ENCODE peak calls at places on chromosomes 16 and 17, in nine cellular contexts. Y is lower lobe of right lung, T is OCI-LY7, F is dorsolateral prefrontal cortex, Z is Peyer's patch, C is transverse colon, R is K562, N is ovary, X is uterus. U is an unnamed sample.

GRCh38 chr17:57644311-57644710 is 100.8 kb downstream of the CCDC182 start:
- DNase-seq in Y (no peak), T (no peak), F (no peak), Z (no peak), C (no peak), R (no peak), N (no peak), X (no peak), U (no peak)

GRCh38 chr16:54466233-54466632 is 179.6 kb upstream of the IRX3 start:
- DNase-seq in Y (no peak), T (no peak), F (no peak), Z (no peak), C (no peak), R (no peak), N (no peak), X (no peak), U (no peak)

GRCh38 chr17:33802349-33803272 is 452.5 kb upstream of the CCL2 start:
- DNase-seq in Y (peak), T (no peak), F (no peak), Z (no peak), C (no peak), R (no peak), N (no peak), X (no peak), U (no peak)

GRCh38 chr17:57985675-57985974 is 2.4 kb downstream of the VEZF1 start:
- DNase-seq in Y (no peak), T (no peak), F (no peak), Z (no peak), C (no peak), R (no peak), N (no peak), X (no peak), U (no peak)

GRCh38 chr16:87284183-87284582 is 33.0 kb downstream of the C16orf95 start:
- DNase-seq in Y (no peak), T (no peak), F (no peak), Z (no peak), C (no peak), R (no peak), N (no peak), X (no peak), U (peak)

GRCh38 chr16:13994239-13995106 is 74.5 kb downstream of the ERCC4 start:
- DNase-seq in Y (no peak), T (no peak), F (no peak), Z (no peak), C (no peak), R (no peak), N (no peak), X (no peak), U (no peak)

GRCh38 chr16:56888806-56889205 is 23.8 kb downstream of the SLC12A3 start:
- DNase-seq in Y (no peak), T (peak), F (no peak), Z (peak), C (peak), R (no peak), N (no peak), X (no peak), U (no peak)

GRCh38 chr16:11140466-11140865 is 115.5 kb downstream of the SOCS1 start:
- DNase-seq in Y (no peak), T (no peak), F (no peak), Z (no peak), C (no peak), R (no peak), N (no peak), X (no peak), U (no peak)

GRCh38 chr17:73586153-73586906 is 57.9 kb downstream of the SDK2 start:
- DNase-seq in Y (no peak), T (no peak), F (no peak), Z (no peak), C (no peak), R (no peak), N (no peak), X (no peak), U (no peak)

GRCh38 chr17:9054611-9055010 is 33.3 kb downstream of the NTN1 start:
- DNase-seq in Y (no peak), T (no peak), F (no peak), Z (no peak), C (no peak), R (no peak), N (no peak), X (no peak), U (no peak)
- H3K27ac ChIP-seq in Y (no peak), T (no peak), F (no peak), Z (no peak), C (no peak), R (no peak), N (no peak), X (no peak), U (no peak)

GRCh38 chr17:67602439-67602838 is 115.3 kb upstream of the NOL11 start:
- DNase-seq in Y (no peak), T (no peak), F (no peak), Z (no peak), C (no peak), R (no peak), N (no peak), X (no peak), U (no peak)

GRCh38 chr17:67601897-67602296 is 115.8 kb upstream of the NOL11 start:
- DNase-seq in Y (no peak), T (no peak), F (no peak), Z (no peak), C (no peak), R (no peak), N (no peak), X (no peak), U (no peak)

GRCh38 chr17:67602974-67603373 is 114.8 kb upstream of the NOL11 start:
- DNase-seq in Y (no peak), T (peak), F (no peak), Z (peak), C (peak), R (no peak), N (no peak), X (no peak), U (no peak)

GRCh38 chr17:67605259-67605912 is 112.3 kb upstream of the NOL11 start:
- DNase-seq in Y (no peak), T (no peak), F (no peak), Z (peak), C (no peak), R (no peak), N (peak), X (peak), U (peak)

GRCh38 chr17:67600408-67600807 is 117.3 kb upstream of the NOL11 start:
- DNase-seq in Y (no peak), T (no peak), F (no peak), Z (no peak), C (no peak), R (no peak), N (no peak), X (no peak), U (no peak)
- TF ChIP-seq CTCF in Y (no peak), T (no peak), F (no peak), Z (no peak), C (no peak), R (no peak), N (no peak), X (no peak), U (no peak)

GRCh38 chr17:3894188-3894587 is 1.3 kb upstream of the CAMKK1 start:
- DNase-seq in Y (no peak), T (no peak), F (no peak), Z (no peak), C (no peak), R (no peak), N (no peak), X (no peak), U (no peak)

GRCh38 chr17:3893720-3894116 is 865 bp upstream of the CAMKK1 start:
- DNase-seq in Y (no peak), T (no peak), F (no peak), Z (no peak), C (no peak), R (no peak), N (no peak), X (no peak), U (no peak)

GRCh38 chr17:3896108-3897099 is 3.6 kb upstream of the CAMKK1 start:
- DNase-seq in Y (peak), T (peak), F (no peak), Z (no peak), C (no peak), R (no peak), N (no peak), X (no peak), U (peak)

GRCh38 chr17:3895354-3895753 is 2.5 kb upstream of the CAMKK1 start:
- DNase-seq in Y (no peak), T (peak), F (no peak), Z (no peak), C (no peak), R (no peak), N (no peak), X (no peak), U (no peak)

GRCh38 chr17:3894927-3895343 is 2.1 kb upstream of the CAMKK1 start:
- DNase-seq in Y (peak), T (no peak), F (no peak), Z (no peak), C (peak), R (no peak), N (no peak), X (peak), U (peak)
- H3K27ac ChIP-seq in Y (peak), T (no peak), F (peak), Z (peak), C (peak), R (no peak), N (no peak), X (no peak), U (peak)

GRCh38 chr16:70253291-70254094 is 1.8 kb upstream of the EXOSC6 start:
- DNase-seq in Y (no peak), T (peak), F (no peak), Z (peak), C (peak), R (peak), N (no peak), X (no peak), U (no peak)
- TF ChIP-seq CTCF in Y (peak), T (peak), F (no peak), Z (peak), C (peak), R (peak), N (no peak), X (peak), U (peak)

GRCh38 chr17:40547785-40548478 is 17.3 kb downstream of the CCR7 start:
- DNase-seq in Y (no peak), T (no peak), F (no peak), Z (no peak), C (peak), R (no peak), N (no peak), X (no peak), U (no peak)

GRCh38 chr17:40542562-40543411 is 22.5 kb downstream of the CCR7 start:
- DNase-seq in Y (no peak), T (peak), F (no peak), Z (peak), C (peak), R (no peak), N (peak), X (peak), U (peak)

GRCh38 chr17:40548491-40548981 is 16.7 kb downstream of the CCR7 start:
- DNase-seq in Y (no peak), T (no peak), F (no peak), Z (no peak), C (no peak), R (no peak), N (peak), X (peak), U (no peak)

GRCh38 chr17:40547079-40547784 is 18.0 kb downstream of the CCR7 start:
- DNase-seq in Y (no peak), T (peak), F (no peak), Z (peak), C (peak), R (no peak), N (no peak), X (peak), U (no peak)

DNA sequence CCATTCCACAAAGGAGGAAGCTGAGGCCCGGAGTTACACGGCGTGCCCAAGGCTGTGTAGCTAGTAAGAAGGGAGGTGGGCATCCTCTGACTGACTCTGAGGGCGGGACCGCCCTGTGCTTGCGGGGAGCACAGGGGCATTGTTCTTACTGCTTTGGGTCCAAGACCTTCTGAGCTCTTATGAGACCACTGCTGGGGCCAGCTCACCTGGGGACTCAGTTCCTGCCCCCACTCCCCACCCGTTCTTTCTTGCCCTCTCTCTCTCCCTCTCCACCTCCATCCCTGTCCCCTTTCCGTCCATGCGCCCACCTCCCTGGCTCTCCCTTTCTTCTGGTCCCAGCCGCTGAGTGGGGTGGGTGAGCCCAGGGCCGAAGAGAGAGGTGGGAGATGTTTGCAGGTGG is 19.6 kb downstream of the CCR7 start:
- DNase-seq in Y (no peak), T (no peak), F (no peak), Z (peak), C (peak), R (no peak), N (no peak), X (peak), U (no peak)
- H3K27ac ChIP-seq in Y (no peak), T (no peak), F (no peak), Z (no peak), C (no peak), R (no peak), N (no peak), X (no peak), U (no peak)

GRCh38 chr17:71759422-71760060 is 361.3 kb upstream of the SOX9 start:
- DNase-seq in Y (no peak), T (no peak), F (no peak), Z (no peak), C (no peak), R (no peak), N (no peak), X (no peak), U (no peak)

GRCh38 chr17:71753070-71753469 is 367.8 kb upstream of the SOX9 start:
- DNase-seq in Y (no peak), T (no peak), F (no peak), Z (no peak), C (no peak), R (no peak), N (no peak), X (no peak), U (no peak)

GRCh38 chr17:71760062-71760720 is 360.6 kb upstream of the SOX9 start:
- DNase-seq in Y (no peak), T (no peak), F (no peak), Z (no peak), C (no peak), R (no peak), N (no peak), X (no peak), U (no peak)

GRCh38 chr17:71757956-71758355 is 362.9 kb upstream of the SOX9 start:
- DNase-seq in Y (no peak), T (no peak), F (no peak), Z (no peak), C (no peak), R (no peak), N (no peak), X (no peak), U (no peak)

GRCh38 chr17:71757156-71757555 is 363.7 kb upstream of the SOX9 start:
- DNase-seq in Y (no peak), T (no peak), F (no peak), Z (no peak), C (no peak), R (no peak), N (no peak), X (no peak), U (no peak)
- TF ChIP-seq CTCF in Y (no peak), T (no peak), F (no peak), Z (no peak), C (no peak), R (no peak), N (no peak), X (no peak), U (no peak)

DNA sequence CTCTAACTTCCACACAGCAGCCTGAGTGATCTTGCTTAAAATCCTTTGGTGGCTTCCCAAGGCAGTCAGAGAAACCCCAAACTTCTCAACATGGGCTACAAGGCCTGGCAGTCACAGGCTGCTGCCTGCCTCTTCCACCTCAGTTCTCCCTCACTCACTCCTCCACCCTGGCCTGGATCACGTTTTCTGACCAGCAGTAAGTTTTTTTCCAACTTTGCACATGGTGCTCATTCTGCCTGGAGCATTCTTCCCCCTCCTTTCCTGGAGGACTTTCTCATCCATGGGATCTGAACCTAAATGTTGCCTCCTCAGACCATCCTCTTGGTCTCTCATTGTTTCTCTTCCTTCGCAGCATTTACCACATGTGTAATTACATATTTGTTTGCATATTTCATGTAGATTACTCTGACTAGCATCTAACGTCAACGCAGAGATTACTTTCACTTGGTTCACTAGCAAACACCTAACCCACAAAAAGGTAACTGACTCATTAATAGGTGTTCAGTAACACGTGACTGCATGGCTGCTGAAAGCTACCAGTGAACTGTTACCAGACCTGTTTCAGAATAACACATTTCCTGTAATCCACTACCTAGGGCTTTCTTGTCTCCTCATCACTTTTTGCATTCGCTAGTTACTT is 17.1 kb downstream of the GNA13 start:
- DNase-seq in Y (no peak), T (peak), F (no peak), Z (peak), C (no peak), R (no peak), N (no peak), X (no peak), U (no peak)
- H3K27ac ChIP-seq in Y (no peak), T (peak), F (no peak), Z (peak), C (peak), R (no peak), N (no peak), X (no peak), U (peak)

DNA sequence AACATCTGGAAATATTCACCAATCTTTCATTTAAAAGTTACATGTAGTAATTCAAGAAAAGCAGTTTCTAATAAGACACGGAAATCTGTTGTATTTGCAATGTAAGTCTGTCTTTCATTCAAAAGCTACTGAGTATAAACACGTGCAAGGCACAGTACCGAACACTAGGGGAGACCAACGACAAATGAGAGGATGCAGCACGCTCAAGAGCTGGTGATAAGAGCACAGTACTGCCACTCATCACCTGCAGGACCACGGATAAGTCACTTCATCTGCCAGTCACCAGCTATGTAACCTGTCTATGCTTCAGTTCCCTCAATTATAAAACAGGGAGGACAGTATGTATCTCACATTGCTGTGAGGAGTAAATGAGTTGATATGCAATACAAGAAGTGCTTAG is 67.1 kb downstream of the CLEC18A start:
- DNase-seq in Y (no peak), T (peak), F (no peak), Z (peak), C (peak), R (peak), N (no peak), X (no peak), U (no peak)
- TF ChIP-seq CTCF in Y (no peak), T (peak), F (no peak), Z (peak), C (no peak), R (peak), N (no peak), X (no peak), U (no peak)

U was measured in kidney.